ENCODE peak calls at places on chromosomes 16 and 17, in seven cellular contexts. One of them, this sample, is unnamed.

GRCh38 chr16:15682105-15682570 is 32.1 kb downstream of the NDE1 start:
- DNase-seq in stimulated activated CD4-positive, alpha-beta T cell treated with anti-CD3 and anti-CD28 coated beads, Interleukin-1b, Interleukin-23, amount 100 ng/mL, for 24 hours: peak
- DNase-seq in hypothalamus: peak
- DNase-seq in upper lobe of right lung: no peak
- DNase-seq in ascending aorta: peak
- DNase-seq in NCI-H1694 treated with DMSO at 0.1 percent for 48 hours: no peak
- DNase-seq in H7: peak
- DNase-seq in this sample: peak

GRCh38 chr16:4032768-4033167 is 83.5 kb downstream of the ADCY9 start:
- DNase-seq in stimulated activated CD4-positive, alpha-beta T cell treated with anti-CD3 and anti-CD28 coated beads, Interleukin-1b, Interleukin-23, amount 100 ng/mL, for 24 hours: no peak
- DNase-seq in hypothalamus: no peak
- DNase-seq in upper lobe of right lung: peak
- DNase-seq in ascending aorta: no peak
- DNase-seq in NCI-H1694 treated with DMSO at 0.1 percent for 48 hours: no peak
- DNase-seq in H7: no peak
- DNase-seq in this sample: no peak

GRCh38 chr16:81889896-81890634 is 111.0 kb downstream of the PLCG2 start:
- DNase-seq in stimulated activated CD4-positive, alpha-beta T cell treated with anti-CD3 and anti-CD28 coated beads, Interleukin-1b, Interleukin-23, amount 100 ng/mL, for 24 hours: peak
- DNase-seq in hypothalamus: no peak
- DNase-seq in upper lobe of right lung: no peak
- DNase-seq in ascending aorta: no peak
- DNase-seq in NCI-H1694 treated with DMSO at 0.1 percent for 48 hours: peak
- DNase-seq in H7: peak
- DNase-seq in this sample: peak

GRCh38 chr16:27202923-27203428 is 350 bp upstream of the KDM8 start:
- DNase-seq in stimulated activated CD4-positive, alpha-beta T cell treated with anti-CD3 and anti-CD28 coated beads, Interleukin-1b, Interleukin-23, amount 100 ng/mL, for 24 hours: no peak
- DNase-seq in hypothalamus: no peak
- DNase-seq in upper lobe of right lung: no peak
- DNase-seq in ascending aorta: no peak
- DNase-seq in NCI-H1694 treated with DMSO at 0.1 percent for 48 hours: no peak
- DNase-seq in H7: no peak
- DNase-seq in this sample: no peak

GRCh38 chr17:28878981-28879380 is 18.6 kb downstream of the FLOT2 start:
- DNase-seq in stimulated activated CD4-positive, alpha-beta T cell treated with anti-CD3 and anti-CD28 coated beads, Interleukin-1b, Interleukin-23, amount 100 ng/mL, for 24 hours: no peak
- DNase-seq in hypothalamus: no peak
- DNase-seq in upper lobe of right lung: no peak
- DNase-seq in ascending aorta: no peak
- DNase-seq in NCI-H1694 treated with DMSO at 0.1 percent for 48 hours: peak
- DNase-seq in H7: peak
- DNase-seq in this sample: peak

GRCh38 chr16:4588961-4589360 is 25.7 kb downstream of the UBALD1 start:
- DNase-seq in stimulated activated CD4-positive, alpha-beta T cell treated with anti-CD3 and anti-CD28 coated beads, Interleukin-1b, Interleukin-23, amount 100 ng/mL, for 24 hours: no peak
- DNase-seq in hypothalamus: no peak
- DNase-seq in upper lobe of right lung: no peak
- DNase-seq in ascending aorta: no peak
- DNase-seq in NCI-H1694 treated with DMSO at 0.1 percent for 48 hours: no peak
- DNase-seq in H7: no peak
- DNase-seq in this sample: no peak

GRCh38 chr17:869067-869466 is 86.9 kb downstream of the MRM3 start:
- DNase-seq in stimulated activated CD4-positive, alpha-beta T cell treated with anti-CD3 and anti-CD28 coated beads, Interleukin-1b, Interleukin-23, amount 100 ng/mL, for 24 hours: no peak
- DNase-seq in hypothalamus: no peak
- DNase-seq in upper lobe of right lung: no peak
- DNase-seq in ascending aorta: peak
- DNase-seq in NCI-H1694 treated with DMSO at 0.1 percent for 48 hours: no peak
- DNase-seq in H7: no peak
- DNase-seq in this sample: no peak

GRCh38 chr17:71959129-71959528 is 161.7 kb upstream of the SOX9 start:
- DNase-seq in stimulated activated CD4-positive, alpha-beta T cell treated with anti-CD3 and anti-CD28 coated beads, Interleukin-1b, Interleukin-23, amount 100 ng/mL, for 24 hours: no peak
- DNase-seq in hypothalamus: no peak
- DNase-seq in upper lobe of right lung: no peak
- DNase-seq in ascending aorta: no peak
- DNase-seq in NCI-H1694 treated with DMSO at 0.1 percent for 48 hours: no peak
- DNase-seq in H7: peak
- DNase-seq in this sample: no peak

GRCh38 chr16:31177136-31177535 is 2.8 kb upstream of the FUS start:
- DNase-seq in stimulated activated CD4-positive, alpha-beta T cell treated with anti-CD3 and anti-CD28 coated beads, Interleukin-1b, Interleukin-23, amount 100 ng/mL, for 24 hours: no peak
- DNase-seq in hypothalamus: no peak
- DNase-seq in upper lobe of right lung: peak
- DNase-seq in ascending aorta: no peak
- DNase-seq in NCI-H1694 treated with DMSO at 0.1 percent for 48 hours: no peak
- DNase-seq in H7: no peak
- DNase-seq in this sample: no peak

GRCh38 chr16:14181371-14182050 is 110.4 kb downstream of the MRTFB start:
- DNase-seq in stimulated activated CD4-positive, alpha-beta T cell treated with anti-CD3 and anti-CD28 coated beads, Interleukin-1b, Interleukin-23, amount 100 ng/mL, for 24 hours: no peak
- DNase-seq in hypothalamus: no peak
- DNase-seq in upper lobe of right lung: no peak
- DNase-seq in ascending aorta: no peak
- DNase-seq in NCI-H1694 treated with DMSO at 0.1 percent for 48 hours: no peak
- DNase-seq in H7: no peak
- DNase-seq in this sample: no peak

GRCh38 chr17:38464251-38464722 is 36.0 kb downstream of the ARHGAP23 start:
- DNase-seq in stimulated activated CD4-positive, alpha-beta T cell treated with anti-CD3 and anti-CD28 coated beads, Interleukin-1b, Interleukin-23, amount 100 ng/mL, for 24 hours: no peak
- DNase-seq in hypothalamus: peak
- DNase-seq in upper lobe of right lung: no peak
- DNase-seq in ascending aorta: peak
- DNase-seq in NCI-H1694 treated with DMSO at 0.1 percent for 48 hours: no peak
- DNase-seq in H7: peak
- DNase-seq in this sample: no peak

GRCh38 chr17:10420811-10421210 is 939 bp downstream of the MYH8 start:
- DNase-seq in stimulated activated CD4-positive, alpha-beta T cell treated with anti-CD3 and anti-CD28 coated beads, Interleukin-1b, Interleukin-23, amount 100 ng/mL, for 24 hours: no peak
- DNase-seq in hypothalamus: no peak
- DNase-seq in upper lobe of right lung: no peak
- DNase-seq in ascending aorta: no peak
- DNase-seq in NCI-H1694 treated with DMSO at 0.1 percent for 48 hours: no peak
- DNase-seq in H7: no peak
- DNase-seq in this sample: no peak

GRCh38 chr16:50246299-50247122 is 19.8 kb upstream of the ADCY7 start:
- DNase-seq in stimulated activated CD4-positive, alpha-beta T cell treated with anti-CD3 and anti-CD28 coated beads, Interleukin-1b, Interleukin-23, amount 100 ng/mL, for 24 hours: no peak
- DNase-seq in hypothalamus: no peak
- DNase-seq in upper lobe of right lung: no peak
- DNase-seq in ascending aorta: no peak
- DNase-seq in NCI-H1694 treated with DMSO at 0.1 percent for 48 hours: peak
- DNase-seq in H7: peak
- DNase-seq in this sample: peak

This sample was measured in mesendoderm.